ENCODE peak calls at places on chromosomes 13 and 19, in five cellular contexts. M, O, B, Q and X are unnamed samples.

GRCh38 chr13:31042501-31043165 is 110.2 kb downstream of the TEX26 start:
- DNase-seq in M (no peak), O (no peak), B (peak), Q (no peak), X (no peak)

GRCh38 chr19:4386038-4386782 is 14.1 kb downstream of the SH3GL1 start:
- DNase-seq in Q (no peak), M (no peak), O (no peak), B (no peak), X (no peak)

GRCh38 chr19:12668937-12669271 is 2.3 kb downstream of the WDR83 start:
- DNase-seq in B (peak), M (peak), O (peak), Q (no peak), X (no peak)

GRCh38 chr13:44972956-44973581 is 16.2 kb downstream of the NUFIP1 start:
- DNase-seq in M (peak), O (no peak), B (no peak), Q (no peak), X (no peak)

GRCh38 chr19:19425170-19425875 is 19.8 kb downstream of the GATAD2A start:
- DNase-seq in B (no peak), Q (no peak), O (no peak), M (no peak), X (no peak)

GRCh38 chr13:113398963-113399754 is 35.2 kb upstream of the GRTP1 start:
- DNase-seq in B (peak), M (peak), Q (no peak), O (peak), X (peak)

GRCh38 chr13:112580912-112581311 is 7.0 kb downstream of the TUBGCP3 start:
- DNase-seq in M (no peak), Q (no peak), B (no peak), O (no peak), X (no peak)

GRCh38 chr13:24356837-24357236 is 47.5 kb downstream of the C1QTNF9 start:
- DNase-seq in Q (no peak), M (no peak), O (no peak), B (no peak), X (no peak)

GRCh38 chr13:107370036-107370785 is 802.3 kb upstream of the ARGLU1 start:
- DNase-seq in B (no peak), Q (peak), M (peak), O (no peak), X (no peak)

GRCh38 chr13:71089105-71089504 is 777.9 kb downstream of the DACH1 start:
- DNase-seq in B (no peak), O (no peak), M (no peak), Q (no peak), X (no peak)

GRCh38 chr19:16561382-16561781 is 10.8 kb downstream of the SLC35E1 start:
- DNase-seq in O (no peak), Q (no peak), B (no peak), M (no peak), X (no peak)

GRCh38 chr13:111663505-111663904 is 343.1 kb downstream of the TEX29 start:
- DNase-seq in M (no peak), B (peak), O (peak), Q (no peak), X (no peak)

GRCh38 chr13:98798849-98799645 is 46.6 kb upstream of the SLC15A1 start:
- DNase-seq in M (peak), O (no peak), B (no peak), Q (no peak), X (no peak)

GRCh38 chr13:60756306-60756705 is 359.3 kb downstream of the TDRD3 start:
- DNase-seq in B (no peak), M (peak), Q (no peak), O (no peak), X (peak)

GRCh38 chr19:35596366-35596999 is 10.5 kb downstream of the PMIS2 start:
- DNase-seq in M (peak), B (no peak), Q (no peak), O (no peak), X (no peak)

GRCh38 chr19:17860331-17860992 is 752 bp downstream of the RPL18A start:
- DNase-seq in M (no peak), O (no peak), B (no peak), Q (no peak), X (no peak)

GRCh38 chr19:33199441-33200265 is 5.5 kb downstream of the LRP3 start:
- DNase-seq in O (no peak), M (no peak), B (no peak), Q (no peak), X (no peak)

GRCh38 chr13:20188649-20189553 is 3.8 kb downstream of the GJB2 start:
- DNase-seq in O (no peak), B (no peak), Q (no peak), M (no peak), X (no peak)

GRCh38 chr13:77698211-77699058 is 948 bp downstream of the SLAIN1 start:
- DNase-seq in O (no peak), Q (no peak), B (peak), M (no peak), X (no peak)

GRCh38 chr13:79528356-79528755 is 47.4 kb downstream of the NDFIP2 start:
- DNase-seq in Q (no peak), B (no peak), M (no peak), O (no peak), X (no peak)

DNA sequence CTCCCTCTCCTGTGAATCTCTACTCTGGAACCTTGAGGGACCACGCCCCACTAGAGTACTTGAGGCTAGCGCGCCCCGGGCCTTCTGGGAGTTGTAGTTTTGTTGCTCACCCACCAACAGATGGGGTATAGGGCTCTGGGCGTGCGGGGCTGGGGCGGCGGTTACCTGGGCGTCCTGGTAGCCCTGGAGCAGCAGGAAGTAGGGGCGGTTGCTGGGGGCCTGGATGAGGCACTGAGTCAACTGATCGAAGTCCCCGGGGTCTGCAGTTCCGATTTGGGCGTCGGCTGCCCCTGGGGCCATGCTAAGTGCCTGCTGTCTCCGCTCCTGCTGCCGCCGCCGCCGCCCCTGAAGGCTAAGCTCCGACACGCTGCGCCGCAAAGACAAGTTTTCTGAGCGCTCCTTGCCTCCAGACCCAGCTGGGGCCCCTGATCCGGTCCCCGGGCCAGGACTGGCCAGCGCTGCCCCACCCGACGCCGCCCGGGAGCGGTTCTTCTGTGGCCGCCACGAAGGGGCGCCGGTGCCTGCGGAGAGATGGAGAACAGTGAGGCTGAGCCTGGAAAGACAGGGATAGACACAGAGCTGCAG is 5.3 kb downstream of the RASIP1 start:
- DNase-seq in B (no peak), M (no peak), Q (no peak), O (no peak), X (no peak)
- TF ChIP-seq CTCF in B (no peak), M (no peak), Q (no peak), O (no peak), X (no peak)

DNA sequence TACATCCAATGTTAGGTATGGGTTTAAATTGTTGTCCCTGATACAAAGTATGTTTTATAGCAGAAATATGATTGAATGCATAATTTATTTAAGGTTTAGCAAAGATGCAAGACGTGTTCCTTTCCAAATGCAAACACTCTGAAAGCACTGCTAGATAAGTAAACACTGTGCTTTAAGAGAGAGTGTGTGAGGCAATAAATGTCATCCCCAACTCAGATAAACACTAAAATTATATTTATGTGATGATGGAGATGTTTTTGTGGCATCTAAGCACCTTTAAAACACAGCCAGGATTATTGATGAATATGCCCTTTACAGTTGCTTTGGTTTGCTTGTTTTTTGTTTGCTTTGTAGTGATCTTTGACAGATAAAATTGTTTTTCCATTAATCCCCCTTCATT is 531.0 kb downstream of the DCT start:
- DNase-seq in B (no peak), Q (no peak), M (no peak), O (no peak), X (no peak)
- H3K4me3 ChIP-seq in B (no peak), Q (no peak), M (no peak), O (no peak), X (no peak)

GRCh38 chr13:66992183-66992582 is 238.0 kb downstream of the PCDH9 start:
- DNase-seq in B (no peak), Q (peak), O (no peak), M (peak), X (no peak)

GRCh38 chr13:66995366-66995663 is 234.8 kb downstream of the PCDH9 start:
- DNase-seq in M (no peak), Q (no peak), O (no peak), B (no peak), X (no peak)

GRCh38 chr13:66994498-66995365 is 235.4 kb downstream of the PCDH9 start:
- DNase-seq in M (no peak), O (no peak), B (no peak), Q (peak), X (no peak)

GRCh38 chr13:66992683-66993082 is 237.5 kb downstream of the PCDH9 start:
- DNase-seq in M (peak), Q (no peak), O (no peak), B (no peak), X (no peak)

DNA sequence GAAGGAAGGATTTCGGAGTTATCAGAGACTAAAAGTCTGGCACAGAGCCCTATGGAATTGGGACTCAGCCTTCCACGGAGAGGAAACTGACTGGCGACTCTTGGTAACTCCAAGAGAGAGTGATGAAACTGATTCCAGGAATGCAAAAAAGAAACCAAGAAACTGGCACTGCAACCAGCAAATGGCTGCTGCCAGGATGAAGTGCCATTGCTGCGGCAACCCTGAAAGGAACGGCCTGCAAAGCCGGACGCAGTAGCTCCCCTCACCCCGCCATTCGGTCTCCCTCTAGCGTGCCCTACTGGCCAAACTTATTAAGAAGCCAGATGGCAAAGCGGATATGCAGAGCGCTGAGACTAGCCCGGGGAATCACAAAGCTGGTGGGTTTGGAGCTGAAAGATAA is 236.0 kb downstream of the PCDH9 start:
- DNase-seq in B (peak), O (peak), M (peak), Q (peak), X (peak)
- TF ChIP-seq CTCF in B (no peak), O (no peak), M (peak), Q (peak), X (peak)

GRCh38 chr19:14383556-14383897 is 2.3 kb downstream of the ADGRE5 start:
- DNase-seq in B (no peak), O (no peak), Q (no peak), M (peak), X (no peak)
- H3K4me3 ChIP-seq in B (no peak), O (peak), Q (peak), M (peak), X (no peak)